ENCODE peak calls at places on chromosomes 16 and 17, in seven cellular contexts. T is fibroblast of lung, L is lower lobe of right lung, H is ovary, S is upper lobe of left lung, U is cardiac muscle cell, E is iPS DF 6.9. W is an unnamed sample. For H3K36me3, the result is how much of the 10 kb centered on the place peaks cover.

GRCh38 chr17:45310380-45311324 is 6.2 kb downstream of the MAP3K14 start:
- DNase-seq in H (no peak), S (peak), L (peak), T (peak), E (no peak), U (no peak), W (no peak)

GRCh38 chr17:6641374-6641818 is 536 bp downstream of the TXNDC17 start:
- DNase-seq in E (no peak), L (no peak), S (no peak), T (no peak), U (no peak), H (no peak), W (peak)

GRCh38 chr17:6420173-6420641 is 14.7 kb downstream of the AIPL1 start:
- DNase-seq in S (no peak), U (peak), H (no peak), T (peak), L (no peak), E (no peak), W (no peak)

GRCh38 chr17:7260601-7261376 is 1.5 kb downstream of the CLDN7 start:
- DNase-seq in E (no peak), U (peak), L (peak), T (no peak), S (peak), H (peak), W (no peak)

GRCh38 chr17:31787857-31788570 is 71.0 kb downstream of the COPRS start:
- DNase-seq in U (peak), S (peak), H (no peak), E (no peak), T (peak), L (no peak), W (no peak)

GRCh38 chr17:7312432-7313027 is 2.6 kb downstream of the GPS2 start:
- DNase-seq in S (no peak), E (no peak), U (no peak), H (no peak), L (peak), T (no peak), W (no peak)

GRCh38 chr17:32876414-32877163 is at the start of gene MYO1D:
- DNase-seq in E (no peak), U (peak), H (peak), S (peak), T (no peak), L (peak), W (peak)

GRCh38 chr17:77460514-77461046 is 319.8 kb downstream of the SEC14L1 start:
- DNase-seq in T (no peak), U (no peak), E (no peak), H (no peak), S (no peak), L (no peak), W (no peak)

GRCh38 chr17:45314761-45315549 is 1.9 kb downstream of the MAP3K14 start:
- DNase-seq in E (no peak), T (no peak), U (no peak), H (no peak), L (no peak), S (no peak), W (no peak)

GRCh38 chr16:52283581-52284375 is 263.2 kb downstream of the TOX3 start:
- DNase-seq in S (no peak), T (no peak), U (no peak), L (no peak), H (no peak), E (no peak), W (no peak)

GRCh38 chr16:17424771-17425170 is 46.0 kb downstream of the XYLT1 start:
- DNase-seq in E (no peak), H (no peak), T (no peak), U (no peak), L (no peak), S (no peak), W (no peak)

GRCh38 chr16:2511128-2511785 is 2.5 kb upstream of the ATP6V0C start:
- DNase-seq in L (peak), E (no peak), U (no peak), T (peak), H (peak), S (peak), W (no peak)

GRCh38 chr16:85144026-85144915 is 32.0 kb upstream of the CIBAR2 start:
- DNase-seq in H (no peak), S (no peak), U (no peak), E (no peak), L (no peak), T (no peak), W (no peak)

GRCh38 chr16:1153480-1154160 is 714 bp downstream of the CACNA1H start:
- DNase-seq in L (no peak), U (peak), H (peak), E (no peak), T (peak), S (no peak), W (no peak)

GRCh38 chr17:47879028-47879585 is 16.9 kb upstream of the SP2 start:
- DNase-seq in H (no peak), E (no peak), U (no peak), S (no peak), L (no peak), T (peak), W (no peak)

GRCh38 chr16:81767987-81768592 is 11.0 kb upstream of the PLCG2 start:
- DNase-seq in L (no peak), U (no peak), H (no peak), T (no peak), S (no peak), E (no peak), W (no peak)

GRCh38 chr17:22304667-22305303 is 612.5 kb downstream of the KCNJ18 start:
- DNase-seq in S (no peak), L (no peak), H (no peak), U (no peak), T (no peak), E (no peak), W (no peak)

GRCh38 chr17:57835333-57835900 is 14.4 kb downstream of the MRPS23 start:
- DNase-seq in E (no peak), H (no peak), T (no peak), U (no peak), S (no peak), L (no peak), W (no peak)

GRCh38 chr17:16275024-16275423 is 58.0 kb downstream of the PIGL start:
- DNase-seq in T (no peak), E (no peak), S (no peak), L (no peak), H (no peak), U (no peak), W (no peak)

GRCh38 chr16:685967-686366 is 1.8 kb upstream of the JMJD8 start:
- DNase-seq in U (peak), E (no peak), L (peak), S (peak), H (peak), T (peak), W (no peak)

GRCh38 chr16:27444470-27444869 is 42.5 kb downstream of the IL21R start:
- DNase-seq in U (no peak), H (no peak), L (peak), E (no peak), T (no peak), S (no peak), W (no peak)

GRCh38 chr16:75758215-75758614 is 31.9 kb upstream of the CPHXL start:
- DNase-seq in E (no peak), U (no peak), L (no peak), T (peak), S (no peak), H (no peak), W (no peak)

GRCh38 chr16:85556456-85557082 is 56.6 kb upstream of the GSE1 start:
- DNase-seq in U (peak), H (peak), L (peak), T (peak), S (peak), E (no peak), W (peak)

GRCh38 chr17:49573510-49574282 is 2.0 kb upstream of the NXPH3 start:
- DNase-seq in L (peak), S (no peak), U (no peak), T (no peak), H (no peak), E (no peak), W (no peak)
- H3K36me3 ChIP-seq in L (under half), S (under half), U (under half), T (under half), H (under half), E (under half), W (under half)

GRCh38 chr17:59762826-59763374 is 55.4 kb downstream of the VMP1 start:
- DNase-seq in U (no peak), E (no peak), L (no peak), T (no peak), H (no peak), S (no peak), W (no peak)
- H3K27ac ChIP-seq in U (peak), E (no peak), L (no peak), T (peak), H (no peak), S (no peak), W (peak)

DNA sequence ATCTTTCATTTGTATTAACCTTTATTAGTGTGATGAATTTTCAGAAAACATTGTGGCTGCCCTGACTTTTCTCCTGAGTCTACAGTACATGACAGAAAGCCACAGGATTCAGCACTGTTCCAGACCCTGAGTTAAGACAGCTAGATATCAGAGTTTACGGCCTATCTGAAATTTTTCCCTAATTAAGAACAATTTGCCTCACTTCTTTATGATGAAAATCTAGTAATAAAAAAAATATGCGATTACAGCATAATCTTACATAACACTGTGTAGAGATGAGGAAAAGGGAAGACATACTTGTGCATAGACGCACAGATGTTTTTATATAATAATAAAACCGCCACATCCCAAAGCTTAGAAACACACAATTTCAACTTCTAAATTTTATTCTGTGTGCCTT is 7.3 kb downstream of the SPOP start:
- DNase-seq in T (no peak), E (no peak), L (no peak), H (no peak), S (no peak), U (no peak), W (no peak)
- H3K36me3 ChIP-seq in T (under half), E (under half), L (under half), H (under half), S (under half), U (under half), W (under half)

GRCh38 chr17:10304758-10305300 is 68.0 kb downstream of the MYH13 start:
- DNase-seq in H (no peak), S (no peak), L (no peak), T (no peak), U (no peak), E (no peak), W (no peak)
- H3K27ac ChIP-seq in H (no peak), S (no peak), L (no peak), T (no peak), U (no peak), E (no peak), W (no peak)

DNA sequence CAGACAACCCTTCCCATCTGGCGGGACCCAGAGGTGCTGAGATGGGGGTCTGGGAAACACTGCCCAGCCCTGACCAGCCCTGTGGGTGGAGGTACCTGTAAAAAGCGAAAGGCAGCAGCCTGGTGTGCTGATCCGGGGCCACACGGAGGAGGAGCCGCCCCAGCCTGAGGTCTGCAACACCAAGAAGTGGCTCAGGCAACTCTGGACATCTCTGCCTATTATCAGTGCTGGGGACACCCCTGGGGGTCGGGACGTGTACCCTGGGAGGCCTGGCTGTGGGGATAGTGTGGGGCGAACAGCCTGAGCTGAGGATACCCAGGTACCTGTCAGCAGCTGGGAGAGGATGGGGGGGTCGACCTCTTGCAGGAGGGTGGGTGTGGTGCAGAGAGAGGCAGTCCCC is 18.0 kb downstream of the ZNF276 start:
- DNase-seq in E (no peak), H (no peak), S (no peak), T (no peak), U (no peak), L (no peak), W (no peak)
- H3K36me3 ChIP-seq in E (under half), H (under half), S (half or more), T (under half), U (under half), L (half or more), W (under half)

GRCh38 chr17:50183439-50184001 is 17.7 kb downstream of the SGCA start:
- DNase-seq in E (no peak), L (no peak), U (no peak), S (no peak), H (no peak), T (peak), W (no peak)

GRCh38 chr17:50182783-50183438 is 17.1 kb downstream of the SGCA start:
- DNase-seq in H (no peak), S (no peak), T (peak), L (no peak), U (no peak), E (no peak), W (no peak)

GRCh38 chr17:50184611-50185398 is 16.6 kb downstream of the COL1A1 start:
- DNase-seq in L (peak), S (peak), T (peak), H (no peak), U (no peak), E (no peak), W (no peak)

GRCh38 chr17:50185724-50186545 is 15.5 kb downstream of the COL1A1 start:
- DNase-seq in T (peak), S (no peak), E (no peak), L (no peak), U (no peak), H (no peak), W (no peak)

GRCh38 chr17:50184057-50184456 is 17.4 kb downstream of the COL1A1 start:
- DNase-seq in L (no peak), E (no peak), S (no peak), U (peak), T (peak), H (no peak), W (no peak)
- H3K27ac ChIP-seq in L (no peak), E (no peak), S (peak), U (no peak), T (peak), H (peak), W (no peak)

DNA sequence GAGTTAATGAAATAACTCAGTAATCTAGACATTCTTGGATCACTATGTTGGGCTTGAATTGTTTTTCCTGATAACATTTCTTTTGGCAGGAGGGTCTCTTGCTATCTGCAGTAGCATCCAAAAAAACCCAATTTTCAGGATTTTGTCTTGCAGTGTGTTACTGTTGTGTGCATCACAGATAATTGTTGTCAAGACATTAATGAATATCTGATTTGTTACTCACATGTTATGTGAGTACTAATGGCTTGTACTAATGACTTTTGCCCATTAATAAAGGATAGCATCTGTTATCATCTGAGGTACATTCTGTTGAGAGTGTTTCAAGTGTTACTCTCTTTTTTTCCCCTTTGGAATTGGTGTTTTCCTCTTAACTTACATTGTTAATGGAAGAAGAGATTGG is 10.0 kb downstream of the PRKAR1A start:
- DNase-seq in H (no peak), T (no peak), U (no peak), L (no peak), E (no peak), S (no peak), W (no peak)
- H3K36me3 ChIP-seq in H (under half), T (under half), U (half or more), L (half or more), E (under half), S (half or more), W (under half)

GRCh38 chr16:11735801-11736200 is 6.9 kb downstream of the TXNDC11 start:
- DNase-seq in T (no peak), L (no peak), U (no peak), E (no peak), S (no peak), H (no peak), W (no peak)
- H3K27ac ChIP-seq in T (no peak), L (no peak), U (peak), E (no peak), S (peak), H (no peak), W (no peak)

DNA sequence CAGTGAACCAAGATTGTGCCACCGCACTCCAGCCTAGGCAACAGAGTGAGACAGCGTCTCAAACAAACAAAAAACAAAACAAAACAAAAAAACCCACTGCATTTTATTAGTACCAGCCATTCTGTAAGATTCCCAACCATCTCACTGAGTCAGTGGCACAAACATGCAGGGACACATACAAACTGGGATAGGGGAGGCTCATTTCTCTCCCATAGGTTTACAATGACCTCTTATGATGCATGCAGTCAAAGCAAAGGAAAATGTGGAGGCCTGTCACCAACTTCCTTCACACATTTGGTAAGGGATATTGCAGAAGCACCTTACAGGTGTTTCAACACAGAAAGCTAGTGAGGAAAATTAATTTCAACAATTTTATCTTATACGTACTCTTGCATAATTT is 12.4 kb upstream of the STRADA start:
- DNase-seq in H (no peak), T (no peak), L (no peak), E (no peak), S (no peak), U (no peak), W (no peak)
- H3K36me3 ChIP-seq in H (under half), T (under half), L (half or more), E (under half), S (half or more), U (under half), W (half or more)

DNA sequence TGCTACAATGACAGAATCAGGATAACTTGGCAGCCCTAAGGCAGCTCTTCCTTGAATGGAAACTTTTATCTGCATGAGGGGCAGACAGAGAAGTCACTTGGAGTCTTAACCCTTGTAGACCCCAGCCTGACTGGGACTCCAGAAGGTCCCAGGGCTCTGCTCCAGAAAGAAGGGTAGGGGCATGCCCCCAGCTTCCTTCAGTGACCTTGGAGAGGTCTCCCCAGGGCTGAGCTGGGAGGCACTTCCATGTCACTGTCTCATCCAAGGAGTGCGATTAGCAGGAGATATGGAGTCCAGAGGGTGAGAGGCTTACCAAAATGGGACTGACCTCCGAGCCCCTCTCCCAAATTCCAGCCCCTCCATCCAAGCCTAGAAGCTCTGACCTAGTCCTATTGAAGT is 3.4 kb upstream of the NLRC5 start:
- DNase-seq in L (no peak), H (no peak), S (no peak), T (no peak), U (no peak), E (no peak), W (no peak)
- H3K27ac ChIP-seq in L (peak), H (no peak), S (peak), T (peak), U (no peak), E (no peak), W (peak)

W was measured in naive thymus-derived CD4-positive, alpha-beta T cell.